ENCODE peak calls at places on chromosome 22, in seven cellular contexts. M, V, A, O, J, Z and S are unnamed samples. For H3K9me3 and H3K36me3, the result is how much of the 10 kb centered on the place peaks cover.

GRCh38 chr22:46551996-46552395 is 14.6 kb upstream of the CELSR1 start:
- DNase-seq in M (no peak), V (no peak), A (no peak), O (no peak), J (no peak), Z (no peak), S (no peak)

GRCh38 chr22:39593061-39593930 is 22.7 kb downstream of the CACNA1I start:
- DNase-seq in M (no peak), V (peak), A (no peak), O (no peak), J (no peak), Z (no peak), S (no peak)

GRCh38 chr22:25365491-25366261 is 146.2 kb downstream of the CRYBB2 start:
- DNase-seq in M (peak), V (peak), A (no peak), O (no peak), J (no peak), Z (no peak), S (no peak)

GRCh38 chr22:26675687-26676273 is 18.4 kb downstream of the MIAT start:
- DNase-seq in M (no peak), V (no peak), A (no peak), O (no peak), J (no peak), Z (no peak), S (no peak)

GRCh38 chr22:21646608-21647590 is 4.8 kb downstream of the SDF2L1 start:
- DNase-seq in M (peak), V (peak), A (peak), O (peak), J (peak), Z (peak), S (peak)

GRCh38 chr22:40257979-40258378 is 80.3 kb downstream of the TNRC6B start:
- DNase-seq in M (no peak), V (no peak), A (no peak), O (no peak), J (no peak), Z (peak), S (no peak)

GRCh38 chr22:39405346-39406085 is 5.9 kb downstream of the TAB1 start:
- DNase-seq in M (no peak), V (peak), A (no peak), O (no peak), J (no peak), Z (no peak), S (no peak)

GRCh38 chr22:38068641-38069371 is 11.6 kb downstream of the PICK1 start:
- DNase-seq in M (no peak), V (no peak), A (no peak), O (no peak), J (no peak), Z (no peak), S (no peak)

GRCh38 chr22:21451545-21452520 is 15.4 kb upstream of the TMEM191C start:
- DNase-seq in M (peak), V (no peak), A (peak), O (no peak), J (no peak), Z (no peak), S (no peak)

GRCh38 chr22:31852691-31853370 is 91.5 kb upstream of the YWHAH start:
- DNase-seq in M (no peak), V (no peak), A (no peak), O (no peak), J (no peak), Z (no peak), S (no peak)

GRCh38 chr22:48984639-48985038 is 843.0 kb downstream of the BRD1 start:
- DNase-seq in M (no peak), V (no peak), A (peak), O (no peak), J (no peak), Z (no peak), S (no peak)

GRCh38 chr22:28819253-28820096 is 19.1 kb upstream of the XBP1 start:
- DNase-seq in M (no peak), V (no peak), A (no peak), O (peak), J (peak), Z (peak), S (no peak)

GRCh38 chr22:27905638-27906037 is 13.4 kb downstream of the PITPNB start:
- DNase-seq in M (no peak), V (no peak), A (no peak), O (no peak), J (no peak), Z (no peak), S (no peak)

GRCh38 chr22:27318516-27318915 is 483.0 kb downstream of the MN1 start:
- DNase-seq in M (peak), V (peak), A (no peak), O (no peak), J (peak), Z (peak), S (no peak)

GRCh38 chr22:32644252-32645100 is 157.0 kb upstream of the TIMP3 start:
- DNase-seq in M (peak), V (no peak), A (peak), O (no peak), J (no peak), Z (peak), S (peak)

GRCh38 chr22:46592390-46592872 is 27.8 kb upstream of the GRAMD4 start:
- DNase-seq in M (peak), V (peak), A (peak), O (peak), J (peak), Z (no peak), S (no peak)

GRCh38 chr22:40178417-40179409 is 988 bp downstream of the TNRC6B start:
- DNase-seq in M (no peak), V (peak), A (no peak), O (peak), J (peak), Z (no peak), S (peak)

GRCh38 chr22:37330200-37331033 is 48.1 kb downstream of the CYTH4 start:
- DNase-seq in M (no peak), V (peak), A (no peak), O (peak), J (peak), Z (peak), S (no peak)

GRCh38 chr22:38613588-38613987 is 42.6 kb downstream of the FAM227A start:
- DNase-seq in M (no peak), V (no peak), A (no peak), O (no peak), J (no peak), Z (no peak), S (no peak)

GRCh38 chr22:22884888-22885840 is 2.5 kb upstream of the IGLL5 start:
- DNase-seq in M (peak), V (no peak), A (peak), O (peak), J (peak), Z (no peak), S (no peak)

GRCh38 chr22:38167988-38168407 is 13.6 kb downstream of the PLA2G6 start:
- DNase-seq in M (peak), V (no peak), A (peak), O (no peak), J (no peak), Z (no peak), S (peak)

GRCh38 chr22:27329471-27329870 is 472.1 kb downstream of the MN1 start:
- DNase-seq in M (no peak), V (no peak), A (no peak), O (no peak), J (peak), Z (no peak), S (no peak)

GRCh38 chr22:31800065-31800464 is 46.2 kb downstream of the DEPDC5 start:
- DNase-seq in M (no peak), V (no peak), A (no peak), O (no peak), J (no peak), Z (peak), S (no peak)

GRCh38 chr22:26489447-26490036 is 5.9 kb downstream of the SRRD start:
- DNase-seq in M (no peak), V (no peak), A (no peak), O (no peak), J (no peak), Z (no peak), S (no peak)

GRCh38 chr22:22112533-22113294 is 130.1 kb upstream of the TOP3B start:
- DNase-seq in M (no peak), V (no peak), A (no peak), O (no peak), J (no peak), Z (no peak), S (no peak)

GRCh38 chr22:41333806-41334205 is 32.5 kb downstream of the ZC3H7B start:
- DNase-seq in M (no peak), V (no peak), A (no peak), O (no peak), J (no peak), Z (no peak), S (no peak)

DNA sequence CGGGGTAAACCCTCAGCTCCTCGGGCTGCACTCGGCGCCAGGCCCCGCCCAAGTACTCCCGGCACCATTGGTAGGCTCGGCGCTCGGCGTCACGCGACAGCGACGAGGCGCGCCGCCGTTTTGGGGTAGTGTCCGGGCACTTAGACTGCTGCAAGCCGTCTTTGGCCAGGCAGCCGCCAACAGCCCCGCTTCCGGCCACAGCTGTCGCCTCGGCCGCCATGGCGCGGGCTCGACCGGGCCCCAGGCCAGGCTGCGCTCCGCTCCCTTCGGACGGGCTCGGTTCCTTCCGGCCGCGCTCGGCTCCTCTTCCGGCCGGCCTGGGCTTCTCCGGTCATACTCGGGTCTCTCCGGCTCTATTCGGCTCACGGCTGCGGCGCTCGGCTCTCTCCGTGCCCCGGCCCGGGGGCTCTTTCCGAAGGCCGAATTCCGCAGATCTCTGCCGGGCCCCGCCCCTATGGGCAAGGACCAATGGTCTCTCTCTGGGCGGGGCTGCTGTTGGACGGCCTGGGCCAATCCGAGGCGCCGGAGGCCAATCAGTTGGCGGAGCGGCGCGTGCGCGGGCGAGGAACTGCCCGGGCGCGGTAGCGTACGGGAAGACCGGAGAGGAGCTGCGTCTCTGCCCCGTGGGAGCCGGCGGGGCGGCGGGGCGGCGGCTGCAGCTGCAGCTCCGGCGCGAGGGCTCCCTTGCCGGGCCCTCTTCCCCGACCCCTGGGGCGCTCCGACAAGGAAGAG is at the start of gene CHKB:
- DNase-seq in M (peak), V (peak), A (peak), O (peak), J (peak), Z (peak), S (peak)
- TF ChIP-seq CTCF in M (no peak), V (no peak), A (no peak), O (no peak), J (no peak), Z (no peak), S (no peak)

GRCh38 chr22:24191893-24192292 is 10.6 kb downstream of the SUSD2 start:
- DNase-seq in M (no peak), V (no peak), A (no peak), O (no peak), J (no peak), Z (no peak), S (no peak)

GRCh38 chr22:24191381-24191841 is 10.1 kb downstream of the SUSD2 start:
- DNase-seq in M (no peak), V (no peak), A (no peak), O (no peak), J (no peak), Z (no peak), S (no peak)

GRCh38 chr22:24190159-24190540 is 8.9 kb downstream of the SUSD2 start:
- DNase-seq in M (no peak), V (no peak), A (peak), O (no peak), J (no peak), Z (no peak), S (peak)

GRCh38 chr22:24189249-24190158 is 8.2 kb downstream of the SUSD2 start:
- DNase-seq in M (peak), V (peak), A (peak), O (peak), J (peak), Z (peak), S (peak)

GRCh38 chr22:24190566-24191208 is 9.4 kb downstream of the SUSD2 start:
- DNase-seq in M (no peak), V (no peak), A (peak), O (no peak), J (no peak), Z (no peak), S (peak)
- H3K9me3 ChIP-seq in M (under half), V (under half), A (under half), O (under half), J (under half), Z (under half), S (under half)

DNA sequence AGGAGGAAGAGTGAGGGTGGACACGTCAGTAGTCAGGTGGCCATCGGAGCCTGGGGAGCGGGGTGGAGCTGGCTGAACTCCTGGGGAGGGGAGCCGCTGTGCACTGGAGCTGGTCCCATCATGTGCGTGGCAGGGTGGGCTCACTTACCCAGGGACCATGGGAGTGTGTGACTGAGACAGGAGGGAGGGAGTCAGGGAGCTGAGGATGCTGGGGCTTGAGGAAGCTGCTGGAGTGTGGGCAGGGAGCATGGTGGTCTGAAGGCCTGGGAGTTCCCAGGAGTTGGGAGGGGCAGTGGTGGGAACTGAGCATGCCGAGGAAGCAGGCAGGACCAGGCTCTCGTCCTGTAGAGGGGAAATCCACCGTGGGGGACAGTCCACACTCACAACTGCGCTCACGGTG is 18.0 kb downstream of the CLDN5 start:
- DNase-seq in M (no peak), V (no peak), A (peak), O (no peak), J (no peak), Z (no peak), S (no peak)
- H3K36me3 ChIP-seq in M (under half), V (under half), A (under half), O (under half), J (half or more), Z (under half), S (under half)

DNA sequence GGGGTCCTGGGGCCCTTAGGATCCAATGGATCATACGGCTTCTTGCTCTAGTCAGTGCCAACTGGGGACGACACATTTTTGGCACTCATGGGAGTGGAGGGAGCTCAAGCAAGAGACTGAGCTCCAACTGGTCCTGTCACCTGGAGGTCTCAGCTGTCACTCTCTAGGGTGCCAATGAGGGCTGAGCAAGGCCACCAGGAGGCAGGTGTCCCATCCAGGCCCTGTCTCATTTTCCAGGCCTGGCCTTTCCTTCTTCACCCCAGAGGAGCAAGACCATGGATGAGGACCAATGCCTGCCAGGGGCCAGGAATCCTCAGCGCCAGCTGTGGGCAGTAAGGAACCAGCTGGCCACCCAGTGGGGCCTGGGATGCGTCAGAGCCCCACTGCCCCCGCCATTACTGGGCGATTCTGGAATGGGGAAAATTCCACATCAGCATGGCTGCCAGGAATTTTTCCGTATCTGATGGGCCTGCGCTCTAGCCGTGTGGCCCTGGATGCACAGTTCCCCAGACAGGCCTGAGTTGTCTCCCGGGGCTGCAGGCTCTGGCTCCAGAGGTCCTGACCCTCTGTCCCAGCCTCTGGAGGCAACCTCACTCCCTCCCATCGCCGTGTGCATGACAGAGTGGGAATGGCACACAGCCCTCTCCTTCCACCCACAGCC is 676 bp upstream of the GAL3ST1 start:
- DNase-seq in M (peak), V (no peak), A (peak), O (no peak), J (no peak), Z (no peak), S (no peak)
- TF ChIP-seq CTCF in M (no peak), V (no peak), A (no peak), O (no peak), J (no peak), Z (no peak), S (no peak)

GRCh38 chr22:47592791-47593190 is 830.3 kb downstream of the TBC1D22A start:
- DNase-seq in M (no peak), V (no peak), A (no peak), O (no peak), J (no peak), Z (no peak), S (no peak)
- H3K9me3 ChIP-seq in M (under half), V (under half), A (under half), O (under half), J (under half), Z (under half), S (under half)

DNA sequence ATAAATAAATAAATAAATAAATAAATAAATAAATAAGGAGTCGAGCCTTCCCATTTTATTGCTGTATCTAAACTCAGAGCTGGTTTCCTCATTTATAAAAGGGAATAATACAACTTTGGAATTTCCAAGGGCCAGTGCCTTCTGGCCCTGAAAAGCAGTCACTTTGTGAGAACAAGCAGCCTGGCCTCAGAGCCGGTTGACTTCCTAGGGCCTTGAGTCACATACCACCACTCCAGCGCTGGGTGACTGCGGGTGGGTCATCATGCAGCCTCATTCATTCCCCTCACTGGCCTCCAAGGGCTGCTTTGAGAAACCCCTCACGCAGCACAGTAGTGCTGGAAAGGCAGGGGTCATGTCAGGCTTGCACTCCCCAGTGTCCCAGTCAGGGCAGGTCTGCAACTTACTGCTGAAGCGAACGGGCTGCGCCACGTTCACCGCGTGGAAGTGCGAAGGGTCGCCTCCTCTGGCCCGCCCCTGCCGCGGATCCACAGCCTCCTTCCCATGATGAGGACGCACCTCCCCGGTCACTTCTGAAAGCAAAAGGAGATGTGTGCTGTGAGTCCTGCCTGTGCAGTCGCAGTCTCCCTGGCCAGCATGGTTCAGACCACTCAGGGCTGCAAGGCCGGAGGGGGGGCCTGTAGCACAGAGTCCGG is 54.4 kb downstream of the DGCR2 start:
- DNase-seq in M (no peak), V (no peak), A (peak), O (no peak), J (no peak), Z (no peak), S (no peak)
- H3K36me3 ChIP-seq in M (under half), V (under half), A (half or more), O (under half), J (half or more), Z (under half), S (under half)

GRCh38 chr22:17271711-17272451 is 52.6 kb upstream of the ADA2 start:
- DNase-seq in M (peak), V (no peak), A (no peak), O (no peak), J (no peak), Z (no peak), S (no peak)
- TF ChIP-seq CTCF in M (no peak), V (no peak), A (no peak), O (no peak), J (peak), Z (no peak), S (no peak)